ENCODE peak calls at places on chromosome 1, in eight cellular contexts. R is transverse colon, G is stomach, X is HL-60, N is sigmoid colon, T is H1, M is GM23338, L is vagina. Q is an unnamed sample.

GRCh38 chr1:172976222-172977041 is 74.3 kb downstream of the TNFSF18 start:
- DNase-seq in N (no peak), X (no peak), G (peak; percentile 64), R (peak; percentile 56), M (no peak), L (no peak), T (no peak), Q (no peak)

GRCh38 chr1:78676347-78676982 is 26.8 kb downstream of the IFI44 start:
- DNase-seq in M (peak; percentile 81), T (no peak), X (peak; percentile 24), N (peak; percentile 74), G (peak; percentile 61), L (no peak), R (peak; percentile 38), Q (no peak)

GRCh38 chr1:227890451-227891222 is 57.1 kb downstream of the WNT9A start:
- DNase-seq in M (no peak), L (peak; percentile 95), R (no peak), X (no peak), G (peak; percentile 14), T (no peak), N (peak; percentile 63), Q (peak; percentile 71)

GRCh38 chr1:235646463-235646862 is 3.1 kb downstream of the GNG4 start:
- DNase-seq in M (no peak), R (no peak), L (no peak), N (peak; percentile 28), X (no peak), T (no peak), G (no peak), Q (no peak)

GRCh38 chr1:225933072-225933471 is 7.9 kb downstream of the LEFTY2 start:
- DNase-seq in T (no peak), X (no peak), L (no peak), R (no peak), M (no peak), N (no peak), G (no peak), Q (no peak)

GRCh38 chr1:198462365-198463025 is 78.0 kb downstream of the ATP6V1G3 start:
- DNase-seq in L (no peak), N (no peak), T (no peak), R (no peak), M (no peak), X (no peak), G (no peak), Q (no peak)

GRCh38 chr1:15849775-15850449 is 2.4 kb downstream of the SPEN start:
- DNase-seq in L (no peak), R (peak; percentile 49), N (peak; percentile 73), X (peak; percentile 74), G (peak; percentile 29), T (no peak), M (peak; percentile 89), Q (no peak)

GRCh38 chr1:59669752-59670312 is 144.9 kb upstream of the HOOK1 start:
- DNase-seq in X (no peak), G (no peak), L (no peak), N (peak; percentile 82), M (peak; percentile 86), T (peak; percentile 63), R (no peak), Q (no peak)

GRCh38 chr1:33005812-33006465 is 30.7 kb downstream of the AK2 start:
- DNase-seq in L (no peak), T (no peak), G (peak; percentile 33), M (peak; percentile 29), R (no peak), X (no peak), N (no peak), Q (no peak)

GRCh38 chr1:40915581-40915980 is 53.4 kb upstream of the CITED4 start:
- DNase-seq in T (no peak), L (no peak), N (peak; percentile 39), R (no peak), G (peak; percentile 46), X (no peak), M (no peak), Q (no peak)

GRCh38 chr1:38061883-38062328 is 15.3 kb upstream of the POU3F1 start:
- DNase-seq in X (no peak), R (no peak), G (no peak), T (no peak), L (no peak), M (no peak), N (no peak), Q (no peak)

GRCh38 chr1:156152628-156153027 is 757 bp upstream of the SEMA4A start:
- DNase-seq in G (no peak), M (no peak), N (no peak), L (no peak), X (no peak), T (no peak), R (no peak), Q (no peak)

GRCh38 chr1:1419363-1419811 is 1.7 kb downstream of the ANKRD65 start:
- DNase-seq in T (no peak), M (no peak), L (no peak), G (no peak), R (no peak), N (no peak), X (no peak), Q (no peak)

GRCh38 chr1:9313576-9313975 is 20.9 kb downstream of the SPSB1 start:
- DNase-seq in L (no peak), R (no peak), T (no peak), X (no peak), M (no peak), G (no peak), N (no peak), Q (no peak)

GRCh38 chr1:82392946-82393345 is 592.2 kb downstream of the ADGRL2 start:
- DNase-seq in T (no peak), M (no peak), X (no peak), R (no peak), L (no peak), N (no peak), G (no peak), Q (no peak)

GRCh38 chr1:199932462-199932861 is 95.0 kb upstream of the NR5A2 start:
- DNase-seq in M (no peak), T (no peak), L (no peak), N (no peak), X (no peak), G (no peak), R (no peak), Q (no peak)

GRCh38 chr1:36323636-36324321 is at the start of gene EVA1B:
- DNase-seq in N (peak; percentile 94), T (no peak), G (peak; percentile 73), X (peak; percentile 66), L (no peak), R (peak; percentile 79), M (peak; percentile 76), Q (peak; percentile 89)

GRCh38 chr1:181213056-181213455 is 124.6 kb downstream of the IER5 start:
- DNase-seq in T (no peak), M (no peak), X (no peak), R (no peak), G (no peak), N (no peak), L (no peak), Q (peak; percentile 12)

GRCh38 chr1:222791006-222791710 is 23.7 kb upstream of the DISP1 start:
- DNase-seq in G (no peak), R (no peak), N (no peak), X (no peak), M (no peak), L (no peak), T (no peak), Q (no peak)

GRCh38 chr1:234214129-234214910 is 158.9 kb upstream of the COA6 start:
- DNase-seq in N (peak; percentile 74), L (no peak), X (peak; percentile 72), M (peak; percentile 74), G (no peak), T (no peak), R (peak; percentile 14), Q (no peak)
- H3K27ac ChIP-seq in N (peak overlapping the region; percentile 21), L (peak overlapping the region; percentile 49), X (no peak overlapping the region), M (no peak overlapping the region), G (no peak overlapping the region), T (no peak overlapping the region), R (no peak overlapping the region), Q (no peak overlapping the region)

GRCh38 chr1:201914456-201915235 is 25.9 kb downstream of the SHISA4 start:
- DNase-seq in M (no peak), R (no peak), L (no peak), G (no peak), N (no peak), X (no peak), T (no peak), Q (no peak)

GRCh38 chr1:201918343-201918742 is 28.0 kb downstream of the LMOD1 start:
- DNase-seq in N (no peak), R (no peak), M (no peak), T (no peak), G (no peak), X (no peak), L (no peak), Q (no peak)

GRCh38 chr1:201916649-201917249 is 28.1 kb downstream of the SHISA4 start:
- DNase-seq in T (no peak), N (peak; percentile 95), G (peak; percentile 55), R (peak; percentile 69), M (no peak), L (no peak), X (no peak), Q (no peak)

GRCh38 chr1:201921952-201922558 is 24.3 kb downstream of the LMOD1 start:
- DNase-seq in G (no peak), L (no peak), T (no peak), N (no peak), M (no peak), X (no peak), R (no peak), Q (no peak)

GRCh38 chr1:201917362-201918033 is 28.8 kb downstream of the SHISA4 start:
- DNase-seq in M (no peak), R (no peak), N (peak; percentile 86), X (no peak), G (no peak), L (no peak), T (no peak), Q (no peak)
- TF ChIP-seq POLR2AphosphoS5 in M (no peak), R (peak; percentile 53), N (peak; percentile 80), X (no peak), G (peak; percentile 61), L (no peak), T (no peak), Q (no peak)

GRCh38 chr1:109567823-109568222 is 19.4 kb downstream of the GNAI3 start:
- DNase-seq in G (no peak), T (no peak), R (no peak), L (no peak), X (no peak), N (no peak), M (no peak), Q (no peak)
- H3K27ac ChIP-seq in G (no peak overlapping the region), T (no peak overlapping the region), R (peak overlapping the region; percentile 53), L (no peak overlapping the region), X (no peak overlapping the region), N (no peak overlapping the region), M (no peak overlapping the region), Q (no peak overlapping the region)

GRCh38 chr1:68121536-68121935 is 71.1 kb upstream of the DIRAS3 start:
- DNase-seq in L (peak; percentile 28), T (no peak), N (no peak), G (no peak), X (no peak), R (no peak), M (no peak), Q (no peak)

GRCh38 chr1:68117416-68117815 is 67.0 kb upstream of the DIRAS3 start:
- DNase-seq in R (no peak), T (no peak), X (no peak), M (no peak), L (no peak), G (no peak), N (no peak), Q (no peak)

GRCh38 chr1:68119445-68119844 is 69.0 kb upstream of the DIRAS3 start:
- DNase-seq in X (no peak), N (no peak), L (no peak), R (no peak), T (no peak), M (no peak), G (no peak), Q (no peak)

GRCh38 chr1:68116643-68117235 is 66.3 kb upstream of the DIRAS3 start:
- DNase-seq in N (no peak), X (peak; percentile 42), G (peak; percentile 52), R (peak; percentile 52), T (no peak), M (peak; percentile 72), L (no peak), Q (no peak)

GRCh38 chr1:68120136-68120791 is 69.8 kb upstream of the DIRAS3 start:
- DNase-seq in M (peak; percentile 83), N (no peak), G (peak; percentile 47), L (no peak), T (no peak), R (peak; percentile 41), X (peak; percentile 50), Q (no peak)
- TF ChIP-seq POLR2AphosphoS5 in M (no peak), N (no peak), G (no peak), L (no peak), T (no peak), R (no peak), X (no peak), Q (no peak)

Q was measured in suprapubic skin.